ENCODE peak calls at places on chromosome 6, in eight cellular contexts. T is ovary, V is left ventricle myocardium inferior, N is neural crest cell, Q is H9, X is heart left ventricle, P is stomach, A is WTC11. H is an unnamed sample.

GRCh38 chr6:168208854-168209253 is 110.7 kb downstream of the DACT2 start:
- DNase-seq in T (no peak), V (no peak), N (no peak), Q (peak; percentile 95), X (no peak), P (no peak), A (peak; percentile 79), H (no peak)

GRCh38 chr6:157198425-157199279 is 124.7 kb downstream of the TMEM242 start:
- DNase-seq in T (peak; percentile 51), V (peak; percentile 53), N (no peak), Q (no peak), X (no peak), P (peak; percentile 94), A (no peak), H (no peak)

GRCh38 chr6:151690768-151691562 is 116.5 kb upstream of the ESR1 start:
- DNase-seq in T (no peak), V (no peak), N (no peak), Q (no peak), X (no peak), P (no peak), A (no peak), H (no peak)

GRCh38 chr6:57040011-57040410 is 6.5 kb upstream of the KIAA1586 start:
- DNase-seq in T (no peak), V (no peak), N (no peak), Q (peak; percentile 52), X (no peak), P (no peak), A (peak; percentile 24), H (no peak)

GRCh38 chr6:41451515-41452163 is 94.5 kb upstream of the FOXP4 start:
- DNase-seq in T (peak; percentile 40), V (no peak), N (no peak), Q (no peak), X (no peak), P (no peak), A (no peak), H (no peak)

GRCh38 chr6:67676892-67677291 is 958.2 kb upstream of the ADGRB3 start:
- DNase-seq in T (no peak), V (no peak), N (no peak), Q (no peak), X (no peak), P (no peak), A (no peak), H (no peak)

GRCh38 chr6:106512048-106512957 is 117.0 kb downstream of the RTN4IP1 start:
- DNase-seq in T (peak; percentile 65), V (peak; percentile 69), N (peak; percentile 26), Q (peak; percentile 55), X (peak; percentile 89), P (peak; percentile 84), A (peak; percentile 70), H (peak; percentile 43)

GRCh38 chr6:136761227-136761922 is 30.9 kb downstream of the MAP3K5 start:
- DNase-seq in T (peak; percentile 49), V (peak; percentile 52), N (no peak), Q (no peak), X (no peak), P (no peak), A (no peak), H (no peak)

GRCh38 chr6:47076422-47077344 is 34.6 kb upstream of the ADGRF1 start:
- DNase-seq in T (peak; percentile 79), V (no peak), N (no peak), Q (no peak), X (no peak), P (peak; percentile 84), A (no peak), H (no peak)

GRCh38 chr6:155219858-155220301 is 43.9 kb upstream of the CLDN20 start:
- DNase-seq in T (no peak), V (no peak), N (no peak), Q (no peak), X (no peak), P (no peak), A (no peak), H (no peak)

GRCh38 chr6:7073810-7074525 is 33.8 kb upstream of the RREB1 start:
- DNase-seq in T (peak; percentile 40), V (no peak), N (no peak), Q (no peak), X (peak; percentile 64), P (peak; percentile 46), A (no peak), H (no peak)

GRCh38 chr6:2038096-2038495 is 207.3 kb downstream of the GMDS start:
- DNase-seq in T (no peak), V (no peak), N (no peak), Q (no peak), X (no peak), P (peak; percentile 36), A (no peak), H (no peak)

GRCh38 chr6:37033255-37033654 is 27.8 kb downstream of the FGD2 start:
- DNase-seq in T (no peak), V (no peak), N (no peak), Q (no peak), X (no peak), P (no peak), A (no peak), H (no peak)

GRCh38 chr6:44674226-44675155 is 287.0 kb downstream of the CDC5L start:
- DNase-seq in T (no peak), V (no peak), N (no peak), Q (peak; percentile 19), X (no peak), P (no peak), A (no peak), H (no peak)

GRCh38 chr6:150327117-150327774 is 41.6 kb upstream of the IYD start:
- DNase-seq in T (no peak), V (peak; percentile 25), N (no peak), Q (no peak), X (no peak), P (no peak), A (no peak), H (no peak)

GRCh38 chr6:6892706-6893601 is 214.8 kb upstream of the RREB1 start:
- DNase-seq in T (peak; percentile 77), V (peak; percentile 35), N (no peak), Q (no peak), X (no peak), P (no peak), A (no peak), H (no peak)

GRCh38 chr6:219641-220198 is 72.6 kb upstream of the DUSP22 start:
- DNase-seq in T (no peak), V (peak; percentile 64), N (peak; percentile 20), Q (peak; percentile 65), X (peak; percentile 86), P (peak; percentile 43), A (peak; percentile 27), H (no peak)

GRCh38 chr6:84767591-84768201 is 3.3 kb upstream of the TBX18 start:
- DNase-seq in T (no peak), V (no peak), N (no peak), Q (no peak), X (no peak), P (no peak), A (no peak), H (no peak)

GRCh38 chr6:137223370-137224131 is 4.4 kb upstream of the IFNGR1 start:
- DNase-seq in T (no peak), V (no peak), N (no peak), Q (no peak), X (no peak), P (peak; percentile 71), A (no peak), H (no peak)

GRCh38 chr6:10184408-10185187 is 230.3 kb downstream of the TFAP2A start:
- DNase-seq in T (no peak), V (no peak), N (no peak), Q (no peak), X (no peak), P (no peak), A (no peak), H (no peak)

GRCh38 chr6:136034422-136034821 is 182.9 kb downstream of the PDE7B start:
- DNase-seq in T (no peak), V (no peak), N (no peak), Q (peak; percentile 31), X (no peak), P (no peak), A (no peak), H (no peak)

GRCh38 chr6:134721095-134721400 is 228.9 kb downstream of the ALDH8A1 start:
- DNase-seq in T (no peak), V (no peak), N (no peak), Q (no peak), X (no peak), P (no peak), A (no peak), H (no peak)

GRCh38 chr6:170295519-170296422 is 4.9 kb upstream of the DLL1 start:
- DNase-seq in T (peak; percentile 16), V (no peak), N (peak; percentile 52), Q (peak; percentile 97), X (no peak), P (peak; percentile 37), A (peak; percentile 91), H (peak; percentile 78)
- TF ChIP-seq CTCF in T (no peak), V (no peak), N (no peak), Q (no peak), X (no peak), P (no peak), A (no peak), H (no peak)

DNA sequence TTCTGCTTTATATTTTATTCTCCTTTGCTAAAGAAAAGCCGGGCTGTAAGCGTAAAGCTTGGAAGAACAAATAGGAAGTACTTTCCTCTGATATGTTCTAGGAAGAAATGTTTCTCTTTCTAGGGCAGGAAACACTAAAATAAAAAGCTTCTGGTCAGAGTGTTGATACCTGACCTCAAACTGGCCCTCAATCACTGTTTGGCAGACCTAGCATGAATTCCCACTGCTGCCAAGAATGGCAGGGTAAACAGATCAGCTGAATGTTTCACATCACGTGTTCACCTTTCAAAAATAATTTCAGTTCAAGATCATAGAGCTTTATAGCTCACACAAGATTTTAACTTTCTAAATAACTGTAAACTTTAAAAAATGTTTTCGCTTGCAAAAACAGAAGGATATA is 2.9 kb downstream of the MPC1 start:
- DNase-seq in T (no peak), V (no peak), N (no peak), Q (no peak), X (no peak), P (peak; percentile 75), A (no peak), H (no peak)
- TF ChIP-seq CTCF in T (no peak), V (no peak), N (no peak), Q (no peak), X (no peak), P (no peak), A (no peak), H (no peak)

DNA sequence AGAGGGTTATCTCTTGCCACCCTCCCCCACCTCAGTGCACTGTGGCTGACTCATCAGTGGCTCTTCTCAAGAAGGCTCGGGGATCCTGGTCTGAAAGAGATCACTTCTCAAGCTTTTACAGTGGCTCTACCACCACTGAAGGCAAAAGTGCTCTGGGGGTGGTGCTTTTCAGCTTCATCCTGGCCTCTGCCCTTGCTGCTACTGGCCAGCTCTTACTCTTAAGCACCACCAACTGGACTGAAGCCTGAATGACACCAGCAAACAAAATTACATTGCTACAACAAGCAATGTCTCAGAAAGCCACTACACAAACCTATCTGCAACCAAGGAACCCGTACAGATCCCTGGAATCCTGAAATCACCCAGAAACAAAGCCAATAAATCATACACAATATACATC is 402.1 kb downstream of the EPHA7 start:
- DNase-seq in T (no peak), V (no peak), N (no peak), Q (peak; percentile 74), X (no peak), P (no peak), A (peak; percentile 30), H (peak; percentile 17)
- TF ChIP-seq CTCF in T (no peak), V (no peak), N (peak; percentile 22), Q (peak; percentile 69), X (no peak), P (no peak), A (no peak), H (no peak)

DNA sequence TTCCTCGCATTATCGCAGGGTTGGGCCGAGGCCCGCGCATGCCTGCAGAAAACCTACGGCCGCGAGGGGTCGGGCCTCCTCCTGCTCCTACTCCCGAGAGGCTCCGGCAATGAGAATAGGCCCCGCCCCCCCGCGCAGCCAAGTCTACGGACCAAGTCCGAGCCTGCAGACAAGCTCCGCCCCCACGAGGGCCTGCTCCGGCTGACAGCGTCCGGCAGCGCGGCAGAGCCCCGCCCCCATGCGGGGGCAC is 3.1 kb upstream of the GPSM3 start:
- DNase-seq in T (peak; percentile 100), V (peak; percentile 100), N (peak; percentile 100), Q (peak; percentile 100), X (peak; percentile 100), P (peak; percentile 100), A (peak; percentile 100), H (peak; percentile 100)
- TF ChIP-seq CTCF in T (peak; percentile 91), V (peak; percentile 72), N (peak; percentile 23), Q (peak; percentile 48), X (peak; percentile 53), P (no peak), A (no peak), H (peak; percentile 71)

H was measured in glutamatergic neuron.